ENCODE peak calls at places on chromosomes 1 and 21, in five cellular contexts. G, J, E, A and B are unnamed samples.
A peak's percentile ranks its signal among the peaks of the same experiment; 100 is the strongest.

GRCh38 chr1:37167479-37167878 is 133.2 kb upstream of the GRIK3 start:
- DNase-seq in G (no peak), J (no peak), E (no peak), A (no peak), B (no peak)

GRCh38 chr1:234724517-234725176 is 114.7 kb upstream of the IRF2BP2 start:
- DNase-seq in G (peak; percentile 82), J (no peak), E (no peak), A (peak; percentile 91), B (peak; percentile 96)

GRCh38 chr1:20728371-20729154 is 3.9 kb downstream of the SH2D5 start:
- DNase-seq in G (peak; percentile 13), J (no peak), E (no peak), A (peak; percentile 30), B (no peak)

GRCh38 chr1:193241132-193241827 is 54.9 kb upstream of the B3GALT2 start:
- DNase-seq in G (no peak), J (no peak), E (no peak), A (no peak), B (no peak)

GRCh38 chr1:200558866-200559459 is 61.6 kb downstream of the KIF14 start:
- DNase-seq in G (no peak), J (peak; percentile 87), E (peak; percentile 64), A (no peak), B (peak; percentile 84)

GRCh38 chr1:212286437-212287131 is 1.4 kb downstream of the PPP2R5A start:
- DNase-seq in G (no peak), J (peak; percentile 19), E (peak; percentile 11), A (peak; percentile 57), B (peak; percentile 16)

GRCh38 chr1:27873671-27874384 is 1.5 kb downstream of the THEMIS2 start:
- DNase-seq in G (no peak), J (no peak), E (peak; percentile 23), A (no peak), B (no peak)

GRCh38 chr1:33640114-33640660 is 167.7 kb downstream of the ZSCAN20 start:
- DNase-seq in G (no peak), J (peak; percentile 4), E (no peak), A (no peak), B (peak; percentile 10)

GRCh38 chr1:247286134-247286670 is 30.3 kb downstream of the VN1R5 start:
- DNase-seq in G (no peak), J (no peak), E (no peak), A (no peak), B (no peak)

DNA sequence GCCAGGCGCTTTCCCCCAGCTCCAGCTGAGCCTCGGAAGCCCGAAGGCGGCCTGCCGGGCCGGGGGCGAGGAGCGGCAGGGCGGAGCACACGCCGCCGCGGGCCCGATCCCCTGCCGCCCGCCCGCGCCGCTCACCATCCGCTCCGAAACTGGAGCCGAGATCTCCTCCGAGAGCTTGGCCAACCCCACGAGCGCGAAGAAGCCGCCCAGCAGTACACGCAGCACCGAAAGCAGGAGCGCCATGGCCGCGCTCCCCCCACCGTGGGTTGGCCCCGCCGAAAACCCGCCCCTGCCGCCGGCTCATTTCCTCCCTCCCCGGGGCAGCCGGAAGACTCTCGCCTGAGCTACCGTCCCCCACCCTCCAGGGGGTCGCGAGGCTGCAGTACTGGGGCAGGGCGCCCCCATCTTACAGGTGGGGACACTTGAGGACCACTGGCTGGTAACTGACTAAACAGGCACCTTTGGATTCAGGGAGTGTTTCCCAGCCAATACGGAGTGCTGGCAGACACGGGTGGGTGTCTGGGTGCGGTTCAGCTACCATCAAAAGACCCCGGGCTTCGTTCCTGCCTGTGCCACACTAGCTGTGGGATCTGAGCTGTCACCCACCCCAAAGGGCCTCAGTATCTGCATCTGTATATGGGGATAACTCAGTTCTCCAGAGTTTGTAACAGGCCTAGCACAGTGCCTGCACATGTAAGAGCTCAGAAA is at the start of gene TMEM35B:
- DNase-seq in G (peak; percentile 77), J (peak; percentile 57), E (peak; percentile 48), A (peak; percentile 82), B (peak; percentile 50)
- TF ChIP-seq CTCF in G (no peak), J (no peak), E (peak; percentile 8), A (no peak), B (no peak)

GRCh38 chr1:63323866-63324778 is 1.8 kb downstream of the FOXD3 start:
- DNase-seq in G (no peak), J (no peak), E (no peak), A (no peak), B (no peak)

GRCh38 chr1:63326106-63326472 is 3.7 kb downstream of the FOXD3 start:
- DNase-seq in G (no peak), J (no peak), E (no peak), A (no peak), B (no peak)

GRCh38 chr1:63326473-63327380 is 4.4 kb downstream of the FOXD3 start:
- DNase-seq in G (no peak), J (no peak), E (no peak), A (no peak), B (no peak)

GRCh38 chr1:63322944-63323865 is 838 bp downstream of the FOXD3 start:
- DNase-seq in G (no peak), J (peak; percentile 31), E (peak; percentile 34), A (no peak), B (peak; percentile 21)

GRCh38 chr1:63324779-63325119 is 2.4 kb downstream of the FOXD3 start:
- DNase-seq in G (no peak), J (no peak), E (no peak), A (no peak), B (no peak)
- H3K4me3 ChIP-seq in G (no peak overlapping the region), J (no peak overlapping the region), E (no peak overlapping the region), A (no peak overlapping the region), B (no peak overlapping the region)

GRCh38 chr1:88061830-88062177 is 622.3 kb upstream of the PKN2 start:
- DNase-seq in G (no peak), J (peak; percentile 2), E (no peak), A (no peak), B (no peak)
- TF ChIP-seq CTCF in G (no peak), J (no peak), E (no peak), A (no peak), B (no peak)

GRCh38 chr1:81699234-81699633 is 101.5 kb upstream of the ADGRL2 start:
- DNase-seq in G (no peak), J (peak; percentile 83), E (peak; percentile 99), A (no peak), B (peak; percentile 83)
- H3K4me3 ChIP-seq in G (no peak overlapping the region), J (no peak overlapping the region), E (peak overlapping the region; percentile 61), A (no peak overlapping the region), B (no peak overlapping the region)

GRCh38 chr1:202276920-202277319 is 64.8 kb downstream of the UBE2T start:
- DNase-seq in G (no peak), J (no peak), E (no peak), A (no peak), B (no peak)

GRCh38 chr1:202276081-202276715 is 65.5 kb downstream of the UBE2T start:
- DNase-seq in G (no peak), J (no peak), E (no peak), A (no peak), B (no peak)

GRCh38 chr1:202272446-202272845 is 69.3 kb downstream of the UBE2T start:
- DNase-seq in G (no peak), J (no peak), E (no peak), A (no peak), B (no peak)

GRCh38 chr1:202275061-202275770 is 66.5 kb downstream of the UBE2T start:
- DNase-seq in G (no peak), J (no peak), E (no peak), A (no peak), B (no peak)

GRCh38 chr1:202274611-202275010 is 67.1 kb downstream of the UBE2T start:
- DNase-seq in G (no peak), J (peak; percentile 50), E (peak; percentile 43), A (no peak), B (peak; percentile 69)
- TF ChIP-seq CTCF in G (no peak), J (peak; percentile 70), E (peak; percentile 46), A (peak; percentile 48), B (peak; percentile 75)

GRCh38 chr1:178942285-178943218 is 71.7 kb upstream of the ANGPTL1 start:
- DNase-seq in G (no peak), J (peak; percentile 56), E (no peak), A (no peak), B (peak; percentile 56)
- H3K4me3 ChIP-seq in G (no peak overlapping the region), J (no peak overlapping the region), E (no peak overlapping the region), A (no peak overlapping the region), B (no peak overlapping the region)

GRCh38 chr1:203751051-203751450 is 13.9 kb upstream of the LAX1 start:
- DNase-seq in G (no peak), J (peak; percentile 83), E (peak; percentile 97), A (no peak), B (peak; percentile 66)

GRCh38 chr1:203754455-203754864 is 10.5 kb upstream of the LAX1 start:
- DNase-seq in G (no peak), J (no peak), E (peak; percentile 71), A (no peak), B (no peak)
- TF ChIP-seq CTCF in G (no peak), J (no peak), E (no peak), A (no peak), B (no peak)

DNA sequence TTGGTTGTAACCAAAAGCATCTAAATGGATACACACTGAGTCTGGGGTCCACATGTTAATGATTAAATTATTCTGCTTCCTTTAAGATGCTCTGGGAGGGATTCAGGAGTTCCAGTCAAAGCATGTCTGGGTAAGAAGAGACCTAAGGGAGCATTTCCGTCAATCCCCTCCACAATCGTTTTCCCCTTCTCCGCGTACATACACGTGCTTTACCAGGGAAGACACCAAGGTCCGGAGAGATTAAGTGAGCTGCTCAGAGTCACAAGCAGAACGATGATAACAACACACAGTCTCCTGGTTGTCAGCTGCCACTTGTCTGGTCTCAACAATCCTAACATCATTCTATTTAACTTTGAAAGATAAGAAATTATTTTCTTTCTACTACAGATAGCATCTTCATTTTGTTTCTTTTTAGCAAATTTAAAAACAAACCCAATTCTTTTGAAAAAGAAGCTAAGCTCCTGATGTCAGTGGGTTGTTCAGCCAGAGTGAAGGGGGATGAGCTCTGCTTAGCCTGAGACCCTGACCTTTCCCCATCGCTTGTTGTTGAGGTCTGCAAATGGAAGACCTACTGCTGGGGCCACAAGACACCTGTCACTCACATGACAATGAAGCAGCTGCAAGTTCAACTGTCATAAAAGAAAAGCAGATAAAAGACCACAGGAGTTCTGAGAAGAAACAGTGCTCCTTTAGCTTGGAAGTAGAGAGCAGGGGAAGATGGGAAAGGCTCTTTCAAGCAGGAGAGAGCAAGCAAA is 4.5 kb downstream of the PAFAH2 start:
- DNase-seq in G (no peak), J (no peak), E (no peak), A (no peak), B (no peak)
- H3K4me3 ChIP-seq in G (no peak overlapping the region), J (no peak overlapping the region), E (no peak overlapping the region), A (no peak overlapping the region), B (no peak overlapping the region)

DNA sequence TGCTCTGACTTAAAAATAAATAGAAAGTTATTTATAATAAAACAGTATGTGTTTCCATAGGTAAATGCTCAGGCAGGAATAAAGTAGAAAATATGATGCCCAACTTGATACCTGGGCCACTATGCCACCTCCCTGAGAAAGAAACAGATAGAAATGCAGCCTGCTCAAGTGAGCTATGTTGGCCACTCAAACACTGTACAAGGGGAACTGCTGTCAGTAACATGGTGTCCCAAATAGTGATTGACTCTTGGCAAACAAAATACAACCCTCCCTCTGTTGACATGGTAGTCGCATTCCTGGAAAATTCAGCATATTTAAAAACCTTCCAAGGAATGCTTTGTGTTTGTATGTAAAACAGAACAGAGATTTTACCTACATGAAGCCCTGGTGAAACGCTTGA is 66.9 kb upstream of the KCNE2 start:
- DNase-seq in G (no peak), J (no peak), E (no peak), A (no peak), B (no peak)
- TF ChIP-seq CTCF in G (no peak), J (no peak), E (no peak), A (no peak), B (no peak)

GRCh38 chr21:34936299-34936698 is 112.8 kb downstream of the RUNX1 start:
- DNase-seq in G (no peak), J (peak; percentile 20), E (no peak), A (no peak), B (no peak)
- H3K4me3 ChIP-seq in G (no peak overlapping the region), J (no peak overlapping the region), E (no peak overlapping the region), A (no peak overlapping the region), B (no peak overlapping the region)